ENCODE peak calls at places on chromosomes 2 and 18, in five cellular contexts. V is activated T-helper 1 cell treated with anti-CD3 and anti-CD28 coated beads, Interleukin-12 subunit alpha, Interleukin-12 subunit beta, Interleukin-2, Interleukin-4 antibody, amounts not matched to agents 30 ng/mL and 10 ng/mL and 1 ng/mL, durations not matched to agents 14 hours and 24 hours and 36 hours; R is Karpas-422; B is central memory CD4-positive, alpha-beta T cell; N is activated CD4-positive, CD25-positive, alpha-beta regulatory T cell. O is an unnamed sample.

GRCh38 chr2:216507220-216508143 is 8.8 kb downstream of the RPL37A start:
- DNase-seq in V (no peak), R (no peak), B (no peak), N (no peak), O (no peak)

GRCh38 chr2:240300261-240300821 is 135.1 kb upstream of the GPC1 start:
- DNase-seq in V (no peak), R (no peak), B (no peak), N (no peak), O (no peak)

GRCh38 chr2:72027426-72028161 is 120.1 kb downstream of the CYP26B1 start:
- DNase-seq in V (no peak), R (no peak), B (no peak), N (no peak), O (no peak)

GRCh38 chr18:42654561-42654960 is 460.9 kb downstream of the RIT2 start:
- DNase-seq in V (no peak), R (no peak), B (no peak), N (no peak), O (no peak)

GRCh38 chr2:204635478-204635877 is 90.2 kb downstream of the PARD3B start:
- DNase-seq in V (no peak), R (no peak), B (no peak), N (no peak), O (no peak)

GRCh38 chr2:219112651-219113338 is 47.8 kb downstream of the NHEJ1 start:
- DNase-seq in V (no peak), R (no peak), B (no peak), N (no peak), O (no peak)

GRCh38 chr2:216548901-216549321 is 50.3 kb downstream of the RPL37A start:
- DNase-seq in V (no peak), R (no peak), B (no peak), N (no peak), O (no peak)

GRCh38 chr2:127985735-127986134 is 42.1 kb downstream of the SAP130 start:
- DNase-seq in V (no peak), R (no peak), B (no peak), N (no peak), O (no peak)

GRCh38 chr18:48963555-48964480 is 13.1 kb upstream of the SMAD7 start:
- DNase-seq in V (no peak), R (no peak), B (no peak), N (no peak), O (no peak)

GRCh38 chr2:163291790-163292189 is 444.0 kb downstream of the FIGN start:
- DNase-seq in V (no peak), R (no peak), B (no peak), N (no peak), O (no peak)

GRCh38 chr2:96142217-96143113 is 2.8 kb downstream of the DUSP2 start:
- DNase-seq in V (no peak), R (peak), B (peak), N (peak), O (no peak)

GRCh38 chr2:19460761-19461160 is 102.3 kb upstream of the OSR1 start:
- DNase-seq in V (no peak), R (no peak), B (no peak), N (no peak), O (no peak)

GRCh38 chr2:142422041-142422440 is 291.2 kb upstream of the LRP1B start:
- DNase-seq in V (no peak), R (no peak), B (no peak), N (no peak), O (no peak)

GRCh38 chr18:22169889-22170420 is 566 bp downstream of the GATA6 start:
- DNase-seq in V (no peak), R (no peak), B (no peak), N (no peak), O (no peak)

GRCh38 chr2:20049631-20050030 is 1.8 kb downstream of the LAPTM4A start:
- DNase-seq in V (no peak), R (peak), B (no peak), N (no peak), O (no peak)

GRCh38 chr2:133271105-133271504 is 297.2 kb downstream of the NCKAP5 start:
- DNase-seq in V (no peak), R (no peak), B (no peak), N (no peak), O (no peak)

GRCh38 chr18:56235773-56236115 is 402.6 kb downstream of the TXNL1 start:
- DNase-seq in V (no peak), R (no peak), B (no peak), N (no peak), O (no peak)

GRCh38 chr2:180872256-180872655 is 108.1 kb upstream of the UBE2E3 start:
- DNase-seq in V (no peak), R (no peak), B (no peak), N (no peak), O (no peak)

GRCh38 chr2:120205901-120206581 is 17.2 kb downstream of the TMEM185B start:
- DNase-seq in V (no peak), R (peak), B (no peak), N (peak), O (no peak)

GRCh38 chr2:150619607-150620330 is 132.3 kb upstream of the RND3 start:
- DNase-seq in V (no peak), R (no peak), B (no peak), N (no peak), O (no peak)

GRCh38 chr2:30113617-30114293 is 33.1 kb upstream of the YPEL5 start:
- DNase-seq in V (no peak), R (no peak), B (no peak), N (no peak), O (no peak)

GRCh38 chr18:9094307-9095226 is 7.9 kb upstream of the NDUFV2 start:
- DNase-seq in V (peak), R (no peak), B (peak), N (no peak), O (no peak)

GRCh38 chr18:25399554-25399953 is 47.6 kb upstream of the ZNF521 start:
- DNase-seq in V (no peak), R (no peak), B (no peak), N (no peak), O (no peak)

GRCh38 chr18:74064510-74064909 is 83.1 kb downstream of the FBXO15 start:
- DNase-seq in V (peak), R (no peak), B (no peak), N (peak), O (no peak)

GRCh38 chr2:179749210-179749609 is 112.2 kb downstream of the ZNF385B start:
- DNase-seq in V (no peak), R (no peak), B (no peak), N (no peak), O (no peak)

GRCh38 chr18:69585696-69586095 is 185.0 kb downstream of the DOK6 start:
- DNase-seq in V (no peak), R (no peak), B (no peak), N (no peak), O (no peak)

GRCh38 chr2:2108189-2108588 is 222.9 kb downstream of the MYT1L start:
- DNase-seq in V (no peak), R (no peak), B (no peak), N (no peak), O (no peak)

GRCh38 chr2:20823917-20824316 is 1.0 kb upstream of the LDAH start:
- DNase-seq in V (no peak), R (no peak), B (no peak), N (no peak), O (no peak)

GRCh38 chr2:204205548-204205947 is 269.0 kb downstream of the ICOS start:
- DNase-seq in V (no peak), R (no peak), B (no peak), N (no peak), O (no peak)